ENCODE peak calls at places on chromosomes 4 and X, in nine cellular contexts. M is A549, V is ovary, E is cardiac muscle cell, R is fibroblast of the aortic adventitia, S is IMR-90, N is sigmoid colon, D is AG10803, Z is astrocyte. P is an unnamed sample.

GRCh38 chr4:1021386-1022050 is 10.1 kb downstream of the FGFRL1 start:
- DNase-seq in M (no peak), V (no peak), E (no peak), R (no peak), S (no peak), N (no peak), D (no peak), Z (no peak), P (no peak)

GRCh38 chr4:173494013-173494970 is 35.7 kb downstream of the HAND2 start:
- DNase-seq in M (peak), V (peak), E (peak), R (peak), S (peak), N (peak), D (peak), Z (peak), P (peak)

GRCh38 chr4:18882468-18882867 is 860.9 kb upstream of the LCORL start:
- DNase-seq in M (no peak), V (no peak), E (peak), R (peak), S (peak), N (no peak), D (peak), Z (peak), P (no peak)

GRCh38 chrX:29858714-29859113 is 356.6 kb upstream of the MAGEB2 start:
- DNase-seq in M (no peak), V (no peak), E (peak), R (peak), S (peak), N (no peak), D (peak), Z (peak), P (no peak)

GRCh38 chr4:3284734-3285557 is 7.9 kb upstream of the RGS12 start:
- DNase-seq in M (no peak), V (no peak), E (no peak), R (no peak), S (no peak), N (no peak), D (no peak), Z (no peak), P (no peak)

GRCh38 chr4:80336582-80336981 is 1.1 kb downstream of the CFAP299 start:
- DNase-seq in M (peak), V (peak), E (peak), R (peak), S (peak), N (peak), D (peak), Z (peak), P (no peak)

GRCh38 chr4:62804075-62804474 is 1603.9 kb downstream of the ADGRL3 start:
- DNase-seq in M (no peak), V (no peak), E (no peak), R (no peak), S (no peak), N (no peak), D (no peak), Z (no peak), P (no peak)

GRCh38 chr4:15043226-15043625 is 40.9 kb downstream of the CPEB2 start:
- DNase-seq in M (no peak), V (no peak), E (peak), R (no peak), S (no peak), N (no peak), D (no peak), Z (no peak), P (no peak)

GRCh38 chrX:24494544-24495113 is 29.5 kb downstream of the PDK3 start:
- DNase-seq in M (peak), V (peak), E (peak), R (peak), S (peak), N (peak), D (peak), Z (peak), P (no peak)

GRCh38 chr4:186449954-186450353 is 105.4 kb downstream of the MTNR1A start:
- DNase-seq in M (no peak), V (no peak), E (no peak), R (no peak), S (no peak), N (no peak), D (no peak), Z (no peak), P (no peak)

GRCh38 chr4:173990126-173990878 is 293.2 kb downstream of the FBXO8 start:
- DNase-seq in M (peak), V (no peak), E (peak), R (peak), S (peak), N (no peak), D (peak), Z (peak), P (peak)

GRCh38 chrX:47175588-47175980 is 18.0 kb upstream of the UBA1 start:
- DNase-seq in M (no peak), V (no peak), E (no peak), R (no peak), S (no peak), N (peak), D (no peak), Z (no peak), P (no peak)

GRCh38 chr4:177505171-177505615 is 63.0 kb upstream of the AGA start:
- DNase-seq in M (no peak), V (no peak), E (no peak), R (no peak), S (no peak), N (no peak), D (no peak), Z (no peak), P (no peak)

GRCh38 chr4:177530561-177530960 is 88.3 kb upstream of the AGA start:
- DNase-seq in M (no peak), V (no peak), E (no peak), R (no peak), S (no peak), N (no peak), D (no peak), Z (no peak), P (no peak)

GRCh38 chrX:150919401-150919800 is 20.9 kb upstream of the CD99L2 start:
- DNase-seq in M (no peak), V (no peak), E (no peak), R (no peak), S (no peak), N (no peak), D (no peak), Z (no peak), P (no peak)

GRCh38 chr4:3328814-3329663 is 36.2 kb downstream of the RGS12 start:
- DNase-seq in M (no peak), V (no peak), E (no peak), R (no peak), S (no peak), N (no peak), D (no peak), Z (no peak), P (peak)

GRCh38 chrX:43679778-43680177 is 23.7 kb downstream of the MAOA start:
- DNase-seq in M (no peak), V (no peak), E (peak), R (peak), S (no peak), N (no peak), D (no peak), Z (no peak), P (no peak)

GRCh38 chrX:108795240-108795639 is 58.9 kb upstream of the IRS4 start:
- DNase-seq in M (no peak), V (no peak), E (no peak), R (no peak), S (no peak), N (no peak), D (no peak), Z (no peak), P (no peak)

GRCh38 chr4:153510252-153511001 is 44.3 kb downstream of the TMEM131L start:
- DNase-seq in M (no peak), V (no peak), E (no peak), R (no peak), S (no peak), N (no peak), D (no peak), Z (no peak), P (no peak)

GRCh38 chr4:69095301-69095731 is 958 bp upstream of the UGT2B7 start:
- DNase-seq in M (peak), V (no peak), E (no peak), R (peak), S (peak), N (no peak), D (no peak), Z (peak), P (no peak)

GRCh38 chr4:134740290-134740689 is 538.7 kb upstream of the PABPC4L start:
- DNase-seq in M (no peak), V (no peak), E (no peak), R (no peak), S (no peak), N (no peak), D (no peak), Z (no peak), P (no peak)

GRCh38 chr4:67522851-67523671 is 22.2 kb downstream of the CENPC start:
- DNase-seq in M (no peak), V (no peak), E (peak), R (peak), S (peak), N (no peak), D (no peak), Z (peak), P (no peak)

GRCh38 chr4:177371452-177371851 is 61.8 kb downstream of the NEIL3 start:
- DNase-seq in M (no peak), V (no peak), E (no peak), R (no peak), S (no peak), N (no peak), D (no peak), Z (no peak), P (no peak)

GRCh38 chrX:111460612-111461011 is 48.6 kb upstream of the DCX start:
- DNase-seq in M (no peak), V (no peak), E (no peak), R (no peak), S (no peak), N (no peak), D (no peak), Z (no peak), P (no peak)

GRCh38 chr4:73593631-73594241 is 26.5 kb downstream of the RASSF6 start:
- DNase-seq in M (no peak), V (no peak), E (peak), R (peak), S (peak), N (no peak), D (peak), Z (no peak), P (no peak)

GRCh38 chr4:89056953-89057398 is at the start of gene FAM13A:
- DNase-seq in M (peak), V (peak), E (peak), R (peak), S (peak), N (peak), D (peak), Z (peak), P (peak)

GRCh38 chr4:40995850-40996249 is 218.5 kb downstream of the APBB2 start:
- DNase-seq in M (no peak), V (no peak), E (peak), R (peak), S (peak), N (no peak), D (peak), Z (peak), P (no peak)

GRCh38 chr4:188289531-188289930 is 150.3 kb downstream of the TRIML1 start:
- DNase-seq in M (no peak), V (no peak), E (no peak), R (no peak), S (no peak), N (no peak), D (no peak), Z (no peak), P (no peak)

GRCh38 chrX:56233682-56234081 is 1.5 kb downstream of the KLF8 start:
- DNase-seq in M (no peak), V (peak), E (peak), R (no peak), S (no peak), N (peak), D (peak), Z (peak), P (peak)

GRCh38 chr4:76087007-76087769 is 12.7 kb downstream of the ART3 start:
- DNase-seq in M (peak), V (no peak), E (peak), R (peak), S (peak), N (no peak), D (peak), Z (peak), P (peak)

GRCh38 chr4:74096265-74096980 is 2.6 kb downstream of the CXCL2 start:
- DNase-seq in M (no peak), V (no peak), E (peak), R (peak), S (no peak), N (no peak), D (no peak), Z (no peak), P (no peak)

GRCh38 chr4:148116971-148117370 is 325.2 kb downstream of the NR3C2 start:
- DNase-seq in M (no peak), V (no peak), E (no peak), R (no peak), S (no peak), N (no peak), D (no peak), Z (no peak), P (no peak)

GRCh38 chr4:59841698-59842097 is 1358.4 kb upstream of the ADGRL3 start:
- DNase-seq in M (no peak), V (no peak), E (no peak), R (no peak), S (no peak), N (no peak), D (no peak), Z (no peak), P (no peak)

GRCh38 chr4:108180513-108180912 is 11.8 kb upstream of the LEF1 start:
- DNase-seq in M (no peak), V (no peak), E (no peak), R (no peak), S (no peak), N (no peak), D (no peak), Z (no peak), P (no peak)

GRCh38 chr4:108175966-108176365 is 7.2 kb upstream of the LEF1 start:
- DNase-seq in M (no peak), V (no peak), E (no peak), R (no peak), S (no peak), N (no peak), D (no peak), Z (no peak), P (no peak)

GRCh38 chr4:108181704-108182103 is 13.0 kb upstream of the LEF1 start:
- DNase-seq in M (no peak), V (no peak), E (no peak), R (no peak), S (no peak), N (no peak), D (no peak), Z (no peak), P (no peak)
- TF ChIP-seq CTCF in M (peak), V (no peak), E (no peak), R (no peak), S (no peak), N (no peak), D (peak), Z (no peak), P (no peak)

GRCh38 chrX:10750581-10750980 is 130.2 kb upstream of the MID1 start:
- DNase-seq in M (no peak), V (no peak), E (no peak), R (no peak), S (peak), N (no peak), D (no peak), Z (peak), P (no peak)

GRCh38 chrX:10754445-10754844 is 134.1 kb upstream of the MID1 start:
- DNase-seq in M (no peak), V (no peak), E (no peak), R (no peak), S (no peak), N (no peak), D (no peak), Z (no peak), P (no peak)

GRCh38 chrX:10756365-10756915 is 136.1 kb upstream of the MID1 start:
- DNase-seq in M (peak), V (peak), E (peak), R (peak), S (peak), N (no peak), D (peak), Z (peak), P (no peak)

GRCh38 chrX:10759400-10759799 is 139.0 kb upstream of the MID1 start:
- DNase-seq in M (no peak), V (no peak), E (no peak), R (no peak), S (no peak), N (no peak), D (no peak), Z (no peak), P (no peak)

GRCh38 chrX:10755477-10756334 is 135.3 kb upstream of the MID1 start:
- DNase-seq in M (peak), V (no peak), E (peak), R (peak), S (peak), N (no peak), D (peak), Z (peak), P (no peak)
- H3K4me3 ChIP-seq in M (peak), V (no peak), E (no peak), R (no peak), S (peak), N (no peak), D (no peak), Z (peak), P (no peak)

GRCh38 chr4:140012688-140013087 is 141.3 kb downstream of the MAML3 start:
- DNase-seq in M (peak), V (peak), E (peak), R (peak), S (peak), N (peak), D (peak), Z (peak), P (peak)
- TF ChIP-seq CTCF in M (peak), V (no peak), E (peak), R (peak), S (peak), N (no peak), D (peak), Z (peak), P (peak)

GRCh38 chrX:74284391-74284952 is 19.5 kb upstream of the ZCCHC13 start:
- DNase-seq in M (no peak), V (no peak), E (no peak), R (no peak), S (no peak), N (no peak), D (no peak), Z (no peak), P (no peak)

GRCh38 chrX:74277320-74277719 is 26.7 kb upstream of the ZCCHC13 start:
- DNase-seq in M (no peak), V (no peak), E (no peak), R (no peak), S (no peak), N (no peak), D (no peak), Z (no peak), P (no peak)

GRCh38 chrX:74277846-74278245 is 26.1 kb upstream of the ZCCHC13 start:
- DNase-seq in M (no peak), V (no peak), E (no peak), R (no peak), S (no peak), N (no peak), D (no peak), Z (no peak), P (no peak)

GRCh38 chrX:74280759-74281158 is 23.2 kb upstream of the ZCCHC13 start:
- DNase-seq in M (no peak), V (no peak), E (no peak), R (no peak), S (no peak), N (no peak), D (no peak), Z (no peak), P (no peak)
- H3K4me3 ChIP-seq in M (no peak), V (no peak), E (no peak), R (no peak), S (no peak), N (no peak), D (no peak), Z (no peak), P (no peak)

GRCh38 chrX:9586992-9587392 is 122.1 kb downstream of the TBL1X start:
- DNase-seq in M (no peak), V (no peak), E (no peak), R (no peak), S (no peak), N (no peak), D (no peak), Z (no peak), P (peak)
- TF ChIP-seq CTCF in M (no peak), V (no peak), E (no peak), R (no peak), S (no peak), N (no peak), D (no peak), Z (no peak), P (no peak)

GRCh38 chr4:8041868-8042267 is 102.2 kb upstream of the AFAP1 start:
- DNase-seq in M (no peak), V (no peak), E (no peak), R (no peak), S (no peak), N (no peak), D (no peak), Z (no peak), P (no peak)
- H3K4me3 ChIP-seq in M (no peak), V (no peak), E (no peak), R (no peak), S (no peak), N (no peak), D (no peak), Z (no peak), P (no peak)

GRCh38 chr4:163113921-163114703 is 52.6 kb downstream of the NAF1 start:
- DNase-seq in M (no peak), V (no peak), E (peak), R (no peak), S (no peak), N (no peak), D (no peak), Z (peak), P (no peak)

GRCh38 chr4:163110442-163110841 is 56.2 kb downstream of the NAF1 start:
- DNase-seq in M (no peak), V (no peak), E (no peak), R (no peak), S (no peak), N (no peak), D (no peak), Z (no peak), P (no peak)

GRCh38 chr4:163109967-163110366 is 56.7 kb downstream of the NAF1 start:
- DNase-seq in M (no peak), V (no peak), E (no peak), R (no peak), S (no peak), N (no peak), D (no peak), Z (no peak), P (no peak)

GRCh38 chr4:163108614-163109013 is 58.1 kb downstream of the NAF1 start:
- DNase-seq in M (no peak), V (no peak), E (no peak), R (no peak), S (no peak), N (no peak), D (no peak), Z (no peak), P (no peak)

GRCh38 chr4:163111588-163111987 is 55.1 kb downstream of the NAF1 start:
- DNase-seq in M (no peak), V (no peak), E (peak), R (peak), S (peak), N (no peak), D (no peak), Z (no peak), P (no peak)
- TF ChIP-seq CTCF in M (no peak), V (no peak), E (peak), R (peak), S (peak), N (no peak), D (no peak), Z (peak), P (peak)

DNA sequence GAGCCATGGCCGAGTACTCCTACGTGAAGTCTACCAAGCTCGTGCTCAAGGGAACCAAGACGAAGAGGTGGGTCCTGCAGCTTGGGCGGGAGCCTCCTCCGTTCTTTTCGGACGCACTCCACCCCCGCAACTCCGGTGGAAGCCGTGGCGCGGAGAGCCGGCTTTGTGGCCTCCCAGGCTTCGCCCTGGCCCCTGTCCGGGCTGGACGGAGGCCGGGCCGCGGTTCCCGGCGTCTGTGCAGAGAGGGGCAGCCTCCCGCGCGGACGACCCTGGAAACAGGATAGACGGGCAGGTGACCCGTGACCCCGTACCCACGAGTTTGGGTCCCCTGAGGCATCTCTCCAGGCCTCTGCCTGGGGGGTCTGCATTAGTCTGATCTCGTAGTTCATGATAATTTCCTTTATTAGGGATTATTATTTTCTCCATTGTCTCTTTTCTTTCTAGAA is 356 bp downstream of the FRG1 start:
- DNase-seq in M (no peak), V (no peak), E (no peak), R (no peak), S (no peak), N (no peak), D (no peak), Z (no peak), P (no peak)
- H3K4me3 ChIP-seq in M (peak), V (peak), E (peak), R (peak), S (peak), N (peak), D (peak), Z (peak), P (peak)

P was measured in heart right ventricle.